ENCODE peak calls at places on chromosomes 12 and 14, in ten cellular contexts. One of them, this sample, is unnamed.

GRCh38 chr14:84403585-84403984 is 1126.4 kb upstream of the FLRT2 start:
- DNase-seq in cardiac muscle cell: peak
- DNase-seq in MCF 10A: no peak
- DNase-seq in AG04449: no peak
- DNase-seq in ascending aorta: no peak
- DNase-seq in lung: peak
- DNase-seq in endothelial cell: no peak
- DNase-seq in H9: peak
- DNase-seq in kidney epithelial cell: peak
- DNase-seq in foreskin fibroblast: no peak
- DNase-seq in this sample: peak

GRCh38 chr12:119669744-119670472 is 2.0 kb downstream of the PRKAB1 start:
- DNase-seq in cardiac muscle cell: no peak
- DNase-seq in MCF 10A: no peak
- DNase-seq in AG04449: no peak
- DNase-seq in ascending aorta: no peak
- DNase-seq in lung: peak
- DNase-seq in endothelial cell: no peak
- DNase-seq in H9: no peak
- DNase-seq in kidney epithelial cell: peak
- DNase-seq in foreskin fibroblast: peak
- DNase-seq in this sample: peak

GRCh38 chr12:80707126-80707829 is at the start of gene MYF6:
- DNase-seq in cardiac muscle cell: no peak
- DNase-seq in MCF 10A: no peak
- DNase-seq in AG04449: no peak
- DNase-seq in ascending aorta: no peak
- DNase-seq in lung: no peak
- DNase-seq in endothelial cell: no peak
- DNase-seq in H9: no peak
- DNase-seq in kidney epithelial cell: no peak
- DNase-seq in foreskin fibroblast: no peak
- DNase-seq in this sample: no peak

GRCh38 chr12:7154901-7155470 is 24.8 kb downstream of the CLSTN3 start:
- DNase-seq in cardiac muscle cell: no peak
- DNase-seq in MCF 10A: no peak
- DNase-seq in AG04449: no peak
- DNase-seq in ascending aorta: no peak
- DNase-seq in lung: no peak
- DNase-seq in endothelial cell: no peak
- DNase-seq in H9: no peak
- DNase-seq in kidney epithelial cell: no peak
- DNase-seq in foreskin fibroblast: peak
- DNase-seq in this sample: no peak

GRCh38 chr12:108473400-108474055 is 41.5 kb upstream of the FICD start:
- DNase-seq in cardiac muscle cell: no peak
- DNase-seq in MCF 10A: no peak
- DNase-seq in AG04449: no peak
- DNase-seq in ascending aorta: no peak
- DNase-seq in lung: no peak
- DNase-seq in endothelial cell: no peak
- DNase-seq in H9: no peak
- DNase-seq in kidney epithelial cell: no peak
- DNase-seq in foreskin fibroblast: no peak
- DNase-seq in this sample: no peak

GRCh38 chr14:37232907-37233481 is 35.3 kb downstream of the MIPOL1 start:
- DNase-seq in cardiac muscle cell: peak
- DNase-seq in MCF 10A: peak
- DNase-seq in AG04449: peak
- DNase-seq in ascending aorta: no peak
- DNase-seq in lung: no peak
- DNase-seq in endothelial cell: peak
- DNase-seq in H9: no peak
- DNase-seq in kidney epithelial cell: no peak
- DNase-seq in foreskin fibroblast: peak
- DNase-seq in this sample: peak

GRCh38 chr12:119202121-119202527 is 23.4 kb downstream of the HSPB8 start:
- DNase-seq in cardiac muscle cell: no peak
- DNase-seq in MCF 10A: no peak
- DNase-seq in AG04449: no peak
- DNase-seq in ascending aorta: no peak
- DNase-seq in lung: peak
- DNase-seq in endothelial cell: no peak
- DNase-seq in H9: peak
- DNase-seq in kidney epithelial cell: no peak
- DNase-seq in foreskin fibroblast: no peak
- DNase-seq in this sample: no peak

GRCh38 chr14:38791862-38792261 is 311.2 kb downstream of the SEC23A start:
- DNase-seq in cardiac muscle cell: no peak
- DNase-seq in MCF 10A: no peak
- DNase-seq in AG04449: no peak
- DNase-seq in ascending aorta: no peak
- DNase-seq in lung: no peak
- DNase-seq in endothelial cell: no peak
- DNase-seq in H9: no peak
- DNase-seq in kidney epithelial cell: no peak
- DNase-seq in foreskin fibroblast: no peak
- DNase-seq in this sample: no peak

GRCh38 chr14:64293976-64294671 is at the start of gene ESR2:
- DNase-seq in cardiac muscle cell: peak
- DNase-seq in MCF 10A: no peak
- DNase-seq in AG04449: no peak
- DNase-seq in ascending aorta: no peak
- DNase-seq in lung: no peak
- DNase-seq in endothelial cell: peak
- DNase-seq in H9: peak
- DNase-seq in kidney epithelial cell: no peak
- DNase-seq in foreskin fibroblast: peak
- DNase-seq in this sample: no peak

GRCh38 chr14:67943947-67944346 is 124.4 kb downstream of the RAD51B start:
- DNase-seq in cardiac muscle cell: peak
- DNase-seq in MCF 10A: peak
- DNase-seq in AG04449: no peak
- DNase-seq in ascending aorta: peak
- DNase-seq in lung: peak
- DNase-seq in endothelial cell: peak
- DNase-seq in H9: peak
- DNase-seq in kidney epithelial cell: peak
- DNase-seq in foreskin fibroblast: peak
- DNase-seq in this sample: peak

GRCh38 chr14:23172096-23172495 is 11.4 kb downstream of the SLC7A8 start:
- DNase-seq in cardiac muscle cell: no peak
- DNase-seq in MCF 10A: peak
- DNase-seq in AG04449: no peak
- DNase-seq in ascending aorta: no peak
- DNase-seq in lung: no peak
- DNase-seq in endothelial cell: no peak
- DNase-seq in H9: no peak
- DNase-seq in kidney epithelial cell: no peak
- DNase-seq in foreskin fibroblast: no peak
- DNase-seq in this sample: no peak

GRCh38 chr12:115075552-115076170 is 391.7 kb upstream of the TBX3 start:
- DNase-seq in cardiac muscle cell: no peak
- DNase-seq in MCF 10A: no peak
- DNase-seq in AG04449: no peak
- DNase-seq in ascending aorta: no peak
- DNase-seq in lung: no peak
- DNase-seq in endothelial cell: no peak
- DNase-seq in H9: no peak
- DNase-seq in kidney epithelial cell: no peak
- DNase-seq in foreskin fibroblast: no peak
- DNase-seq in this sample: no peak

GRCh38 chr14:32342151-32342853 is 13.2 kb downstream of the AKAP6 start:
- DNase-seq in cardiac muscle cell: no peak
- DNase-seq in MCF 10A: peak
- DNase-seq in AG04449: no peak
- DNase-seq in ascending aorta: no peak
- DNase-seq in lung: no peak
- DNase-seq in endothelial cell: no peak
- DNase-seq in H9: no peak
- DNase-seq in kidney epithelial cell: no peak
- DNase-seq in foreskin fibroblast: peak
- DNase-seq in this sample: no peak

GRCh38 chr12:1552978-1553471 is 41.4 kb downstream of the FBXL14 start:
- DNase-seq in cardiac muscle cell: no peak
- DNase-seq in MCF 10A: no peak
- DNase-seq in AG04449: no peak
- DNase-seq in ascending aorta: no peak
- DNase-seq in lung: no peak
- DNase-seq in endothelial cell: no peak
- DNase-seq in H9: no peak
- DNase-seq in kidney epithelial cell: no peak
- DNase-seq in foreskin fibroblast: peak
- DNase-seq in this sample: no peak

GRCh38 chr12:61536117-61536516 is 724.1 kb upstream of the USP15 start:
- DNase-seq in cardiac muscle cell: no peak
- DNase-seq in MCF 10A: no peak
- DNase-seq in AG04449: no peak
- DNase-seq in ascending aorta: no peak
- DNase-seq in lung: no peak
- DNase-seq in endothelial cell: no peak
- DNase-seq in H9: no peak
- DNase-seq in kidney epithelial cell: no peak
- DNase-seq in foreskin fibroblast: no peak
- DNase-seq in this sample: no peak

GRCh38 chr14:72741836-72742681 is 151.8 kb downstream of the DPF3 start:
- DNase-seq in cardiac muscle cell: peak
- DNase-seq in MCF 10A: no peak
- DNase-seq in AG04449: no peak
- DNase-seq in ascending aorta: no peak
- DNase-seq in lung: no peak
- DNase-seq in endothelial cell: peak
- DNase-seq in H9: no peak
- DNase-seq in kidney epithelial cell: no peak
- DNase-seq in foreskin fibroblast: no peak
- DNase-seq in this sample: no peak

GRCh38 chr12:83210933-83211332 is 524.2 kb downstream of the TMTC2 start:
- DNase-seq in cardiac muscle cell: no peak
- DNase-seq in MCF 10A: no peak
- DNase-seq in AG04449: no peak
- DNase-seq in ascending aorta: no peak
- DNase-seq in lung: no peak
- DNase-seq in endothelial cell: no peak
- DNase-seq in H9: no peak
- DNase-seq in kidney epithelial cell: no peak
- DNase-seq in foreskin fibroblast: no peak
- DNase-seq in this sample: no peak

GRCh38 chr14:95248422-95248821 is 71.3 kb downstream of the CLMN start:
- DNase-seq in cardiac muscle cell: no peak
- DNase-seq in MCF 10A: no peak
- DNase-seq in AG04449: no peak
- DNase-seq in ascending aorta: no peak
- DNase-seq in lung: no peak
- DNase-seq in endothelial cell: no peak
- DNase-seq in H9: peak
- DNase-seq in kidney epithelial cell: no peak
- DNase-seq in foreskin fibroblast: no peak
- DNase-seq in this sample: no peak

GRCh38 chr12:79233341-79233761 is 368.8 kb downstream of the SYT1 start:
- DNase-seq in cardiac muscle cell: no peak
- DNase-seq in MCF 10A: no peak
- DNase-seq in AG04449: no peak
- DNase-seq in ascending aorta: no peak
- DNase-seq in lung: no peak
- DNase-seq in endothelial cell: no peak
- DNase-seq in H9: no peak
- DNase-seq in kidney epithelial cell: no peak
- DNase-seq in foreskin fibroblast: no peak
- DNase-seq in this sample: no peak

GRCh38 chr12:88577537-88577936 is 2.7 kb downstream of the KITLG start:
- DNase-seq in cardiac muscle cell: peak
- DNase-seq in MCF 10A: peak
- DNase-seq in AG04449: no peak
- DNase-seq in ascending aorta: no peak
- DNase-seq in lung: no peak
- DNase-seq in endothelial cell: no peak
- DNase-seq in H9: no peak
- DNase-seq in kidney epithelial cell: no peak
- DNase-seq in foreskin fibroblast: peak
- DNase-seq in this sample: no peak
- TF ChIP-seq CTCF in cardiac muscle cell: peak
- TF ChIP-seq CTCF in MCF 10A: peak
- TF ChIP-seq CTCF in AG04449: no peak
- TF ChIP-seq CTCF in ascending aorta: no peak
- TF ChIP-seq CTCF in lung: no peak
- TF ChIP-seq CTCF in endothelial cell: peak
- TF ChIP-seq CTCF in H9: peak
- TF ChIP-seq CTCF in kidney epithelial cell: peak
- TF ChIP-seq CTCF in foreskin fibroblast: no peak
- TF ChIP-seq CTCF in this sample: peak

DNA sequence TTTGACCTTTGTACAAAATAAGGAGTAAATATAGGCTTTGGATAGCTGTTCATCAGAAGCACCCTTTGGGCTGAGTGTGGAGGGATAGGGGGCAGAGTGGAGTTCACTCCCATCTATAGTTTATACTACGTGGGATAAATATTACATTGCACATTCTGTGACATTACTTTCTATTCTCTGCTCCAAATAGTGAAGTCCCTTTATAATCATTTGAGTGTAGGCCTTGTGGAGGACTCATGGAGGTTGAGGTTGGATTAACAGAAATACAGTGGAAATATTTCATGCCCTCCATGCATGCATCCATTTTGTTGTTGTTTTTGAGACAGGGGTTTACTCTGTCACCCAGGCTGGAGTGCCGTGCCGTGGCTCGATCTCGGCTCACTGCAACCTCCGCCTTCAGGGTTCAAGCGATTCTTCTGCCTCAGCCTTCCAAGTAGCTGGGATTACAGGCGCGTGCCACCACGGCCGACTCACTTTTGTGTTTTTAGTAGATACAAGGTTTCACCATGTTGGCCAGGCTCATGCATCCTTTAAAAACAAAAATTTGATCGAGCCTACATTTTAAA is 1.4 kb downstream of the CHPT1 start:
- DNase-seq in cardiac muscle cell: no peak
- DNase-seq in MCF 10A: peak
- DNase-seq in AG04449: no peak
- DNase-seq in ascending aorta: no peak
- DNase-seq in lung: no peak
- DNase-seq in endothelial cell: no peak
- DNase-seq in H9: no peak
- DNase-seq in kidney epithelial cell: no peak
- DNase-seq in foreskin fibroblast: peak
- DNase-seq in this sample: no peak
- TF ChIP-seq CTCF in cardiac muscle cell: peak
- TF ChIP-seq CTCF in MCF 10A: no peak
- TF ChIP-seq CTCF in AG04449: peak
- TF ChIP-seq CTCF in ascending aorta: no peak
- TF ChIP-seq CTCF in lung: no peak
- TF ChIP-seq CTCF in endothelial cell: no peak
- TF ChIP-seq CTCF in H9: peak
- TF ChIP-seq CTCF in kidney epithelial cell: peak
- TF ChIP-seq CTCF in foreskin fibroblast: peak
- TF ChIP-seq CTCF in this sample: peak

GRCh38 chr14:77609902-77610301 is 6.5 kb downstream of the SPTLC2 start:
- DNase-seq in cardiac muscle cell: no peak
- DNase-seq in MCF 10A: no peak
- DNase-seq in AG04449: no peak
- DNase-seq in ascending aorta: no peak
- DNase-seq in lung: no peak
- DNase-seq in endothelial cell: no peak
- DNase-seq in H9: no peak
- DNase-seq in kidney epithelial cell: no peak
- DNase-seq in foreskin fibroblast: no peak
- DNase-seq in this sample: no peak
- TF ChIP-seq CTCF in cardiac muscle cell: no peak
- TF ChIP-seq CTCF in MCF 10A: no peak
- TF ChIP-seq CTCF in AG04449: no peak
- TF ChIP-seq CTCF in ascending aorta: no peak
- TF ChIP-seq CTCF in lung: no peak
- TF ChIP-seq CTCF in endothelial cell: peak
- TF ChIP-seq CTCF in H9: no peak
- TF ChIP-seq CTCF in kidney epithelial cell: no peak
- TF ChIP-seq CTCF in foreskin fibroblast: no peak
- TF ChIP-seq CTCF in this sample: no peak

GRCh38 chr14:92540472-92541048 is 27.0 kb downstream of the RIN3 start:
- DNase-seq in cardiac muscle cell: no peak
- DNase-seq in MCF 10A: peak
- DNase-seq in AG04449: peak
- DNase-seq in ascending aorta: peak
- DNase-seq in lung: peak
- DNase-seq in endothelial cell: no peak
- DNase-seq in H9: no peak
- DNase-seq in kidney epithelial cell: peak
- DNase-seq in foreskin fibroblast: peak
- DNase-seq in this sample: peak
- TF ChIP-seq CTCF in cardiac muscle cell: no peak
- TF ChIP-seq CTCF in MCF 10A: no peak
- TF ChIP-seq CTCF in AG04449: no peak
- TF ChIP-seq CTCF in ascending aorta: no peak
- TF ChIP-seq CTCF in lung: no peak
- TF ChIP-seq CTCF in endothelial cell: no peak
- TF ChIP-seq CTCF in H9: no peak
- TF ChIP-seq CTCF in kidney epithelial cell: no peak
- TF ChIP-seq CTCF in foreskin fibroblast: no peak
- TF ChIP-seq CTCF in this sample: no peak

This sample was measured in epithelial cell of proximal tubule.